ENCODE peak calls at places on chromosomes 2 and 18, in six cellular contexts. One of them, this sample, is unnamed.

GRCh38 chr2:73177645-73178255 is 24.6 kb upstream of the NOTO start:
- DNase-seq in SHP77 treated with DMSO at 0.1 percent for 48 hours: no peak
- DNase-seq in fibroblast of gingiva: no peak
- DNase-seq in GM23248: peak; percentile 5
- DNase-seq in AG08396: no peak
- DNase-seq in PC-9: no peak
- DNase-seq in this sample: no peak

GRCh38 chr2:96114546-96114902 is 1.8 kb downstream of the ADRA2B start:
- DNase-seq in GM23248: no peak
- DNase-seq in SHP77 treated with DMSO at 0.1 percent for 48 hours: no peak
- DNase-seq in PC-9: no peak
- DNase-seq in fibroblast of gingiva: no peak
- DNase-seq in AG08396: no peak
- DNase-seq in this sample: no peak

GRCh38 chr2:24359129-24359528 is 1.2 kb downstream of the ITSN2 start:
- DNase-seq in GM23248: peak; percentile 19
- DNase-seq in PC-9: peak; percentile 50
- DNase-seq in SHP77 treated with DMSO at 0.1 percent for 48 hours: no peak
- DNase-seq in fibroblast of gingiva: no peak
- DNase-seq in AG08396: no peak
- DNase-seq in this sample: no peak

GRCh38 chr2:240917009-240917683 is 11.0 kb downstream of the CROCC2 start:
- DNase-seq in AG08396: no peak
- DNase-seq in PC-9: no peak
- DNase-seq in GM23248: no peak
- DNase-seq in SHP77 treated with DMSO at 0.1 percent for 48 hours: no peak
- DNase-seq in fibroblast of gingiva: no peak
- DNase-seq in this sample: no peak

GRCh38 chr2:237154894-237155851 is 69.5 kb downstream of the COPS8 start:
- DNase-seq in fibroblast of gingiva: no peak
- DNase-seq in GM23248: no peak
- DNase-seq in PC-9: no peak
- DNase-seq in AG08396: no peak
- DNase-seq in SHP77 treated with DMSO at 0.1 percent for 48 hours: no peak
- DNase-seq in this sample: no peak

GRCh38 chr18:54787098-54787497 is 41.2 kb upstream of the RAB27B start:
- DNase-seq in SHP77 treated with DMSO at 0.1 percent for 48 hours: no peak
- DNase-seq in fibroblast of gingiva: no peak
- DNase-seq in GM23248: peak; percentile 11
- DNase-seq in PC-9: no peak
- DNase-seq in AG08396: no peak
- DNase-seq in this sample: no peak

GRCh38 chr2:189024861-189025618 is 50.9 kb downstream of the COL3A1 start:
- DNase-seq in GM23248: peak; percentile 55
- DNase-seq in fibroblast of gingiva: peak; percentile 70
- DNase-seq in SHP77 treated with DMSO at 0.1 percent for 48 hours: no peak
- DNase-seq in AG08396: no peak
- DNase-seq in PC-9: no peak
- DNase-seq in this sample: no peak

GRCh38 chr2:3168230-3168891 is 209.3 kb downstream of the EIPR1 start:
- DNase-seq in fibroblast of gingiva: peak; percentile 59
- DNase-seq in PC-9: no peak
- DNase-seq in GM23248: peak; percentile 94
- DNase-seq in AG08396: peak; percentile 61
- DNase-seq in SHP77 treated with DMSO at 0.1 percent for 48 hours: no peak
- DNase-seq in this sample: peak; percentile 24

GRCh38 chr2:47422016-47422415 is 19.1 kb downstream of the MSH2 start:
- DNase-seq in AG08396: no peak
- DNase-seq in GM23248: peak; percentile 4
- DNase-seq in SHP77 treated with DMSO at 0.1 percent for 48 hours: no peak
- DNase-seq in PC-9: no peak
- DNase-seq in fibroblast of gingiva: peak; percentile 5
- DNase-seq in this sample: no peak

GRCh38 chr2:11397513-11397912 is 53.1 kb upstream of the ROCK2 start:
- DNase-seq in SHP77 treated with DMSO at 0.1 percent for 48 hours: no peak
- DNase-seq in GM23248: peak; percentile 19
- DNase-seq in PC-9: no peak
- DNase-seq in AG08396: no peak
- DNase-seq in fibroblast of gingiva: no peak
- DNase-seq in this sample: no peak

GRCh38 chr2:133791191-133791590 is 222.9 kb upstream of the NCKAP5 start:
- DNase-seq in GM23248: peak; percentile 87
- DNase-seq in SHP77 treated with DMSO at 0.1 percent for 48 hours: no peak
- DNase-seq in AG08396: peak; percentile 51
- DNase-seq in fibroblast of gingiva: no peak
- DNase-seq in PC-9: no peak
- DNase-seq in this sample: no peak

GRCh38 chr2:53075760-53076159 is 691.8 kb upstream of the CHAC2 start:
- DNase-seq in SHP77 treated with DMSO at 0.1 percent for 48 hours: no peak
- DNase-seq in GM23248: no peak
- DNase-seq in PC-9: no peak
- DNase-seq in fibroblast of gingiva: no peak
- DNase-seq in AG08396: no peak
- DNase-seq in this sample: no peak

GRCh38 chr2:60528366-60528765 is 25.1 kb downstream of the BCL11A start:
- DNase-seq in SHP77 treated with DMSO at 0.1 percent for 48 hours: no peak
- DNase-seq in AG08396: no peak
- DNase-seq in PC-9: no peak
- DNase-seq in fibroblast of gingiva: no peak
- DNase-seq in GM23248: no peak
- DNase-seq in this sample: no peak

GRCh38 chr2:72917875-72918660 is 749 bp downstream of the EMX1 start:
- DNase-seq in fibroblast of gingiva: no peak
- DNase-seq in SHP77 treated with DMSO at 0.1 percent for 48 hours: no peak
- DNase-seq in PC-9: no peak
- DNase-seq in GM23248: no peak
- DNase-seq in AG08396: no peak
- DNase-seq in this sample: no peak

GRCh38 chr18:46310675-46311345 is 206.6 kb downstream of the HAUS1 start:
- DNase-seq in PC-9: no peak
- DNase-seq in fibroblast of gingiva: no peak
- DNase-seq in GM23248: no peak
- DNase-seq in AG08396: no peak
- DNase-seq in SHP77 treated with DMSO at 0.1 percent for 48 hours: no peak
- DNase-seq in this sample: no peak

GRCh38 chr2:45712538-45712937 is 61.1 kb downstream of the PRKCE start:
- DNase-seq in SHP77 treated with DMSO at 0.1 percent for 48 hours: no peak
- DNase-seq in GM23248: no peak
- DNase-seq in AG08396: no peak
- DNase-seq in fibroblast of gingiva: no peak
- DNase-seq in PC-9: peak; percentile 66
- DNase-seq in this sample: no peak

GRCh38 chr18:44246001-44246400 is 434.7 kb upstream of the SETBP1 start:
- DNase-seq in PC-9: no peak
- DNase-seq in AG08396: no peak
- DNase-seq in GM23248: peak; percentile 1
- DNase-seq in fibroblast of gingiva: no peak
- DNase-seq in SHP77 treated with DMSO at 0.1 percent for 48 hours: no peak
- DNase-seq in this sample: no peak

GRCh38 chr18:31983020-31983419 is 35.6 kb upstream of the RNF125 start:
- DNase-seq in SHP77 treated with DMSO at 0.1 percent for 48 hours: no peak
- DNase-seq in AG08396: no peak
- DNase-seq in PC-9: no peak
- DNase-seq in fibroblast of gingiva: no peak
- DNase-seq in GM23248: no peak
- DNase-seq in this sample: no peak